ENCODE peak calls at places on chromosomes 3 and 15, in eight cellular contexts. S, N, V, K, G, W, U and Q are unnamed samples.

GRCh38 chr3:96814581-96815567 is at the start of gene EPHA6:
- DNase-seq in S (no peak), N (peak), V (no peak), K (no peak), G (no peak), W (no peak), U (no peak), Q (no peak)

GRCh38 chr3:13039286-13039896 is 33.8 kb downstream of the IQSEC1 start:
- DNase-seq in S (no peak), N (no peak), V (no peak), K (no peak), G (no peak), W (no peak), U (no peak), Q (no peak)

GRCh38 chr3:3200632-3201212 is 21.2 kb upstream of the CRBN start:
- DNase-seq in S (peak), N (peak), V (peak), K (peak), G (peak), W (peak), U (peak), Q (peak)

GRCh38 chr3:136332776-136333175 is 82.6 kb downstream of the PCCB start:
- DNase-seq in S (no peak), N (peak), V (no peak), K (peak), G (peak), W (no peak), U (no peak), Q (no peak)

GRCh38 chr3:168996622-168997021 is 666.9 kb downstream of the MECOM start:
- DNase-seq in S (no peak), N (no peak), V (no peak), K (no peak), G (peak), W (no peak), U (no peak), Q (no peak)

GRCh38 chr15:66774001-66774814 is 72.2 kb downstream of the SMAD6 start:
- DNase-seq in S (peak), N (peak), V (peak), K (no peak), G (peak), W (peak), U (no peak), Q (peak)

GRCh38 chr3:42067324-42067723 is 23.8 kb upstream of the TRAK1 start:
- DNase-seq in S (no peak), N (no peak), V (no peak), K (no peak), G (peak), W (no peak), U (no peak), Q (no peak)

GRCh38 chr15:35308802-35309201 is 223.7 kb upstream of the NANOGP8 start:
- DNase-seq in S (peak), N (no peak), V (no peak), K (peak), G (peak), W (no peak), U (peak), Q (no peak)

GRCh38 chr3:53597136-53597915 is 102.9 kb downstream of the CACNA1D start:
- DNase-seq in S (no peak), N (no peak), V (no peak), K (no peak), G (no peak), W (no peak), U (no peak), Q (no peak)

GRCh38 chr15:88835646-88836045 is 32.4 kb downstream of the ACAN start:
- DNase-seq in S (no peak), N (no peak), V (no peak), K (peak), G (peak), W (no peak), U (no peak), Q (no peak)

GRCh38 chr3:123535580-123535979 is 49.3 kb downstream of the HACD2 start:
- DNase-seq in S (no peak), N (no peak), V (no peak), K (peak), G (peak), W (no peak), U (peak), Q (no peak)

GRCh38 chr3:10933958-10934481 is 58.5 kb upstream of the SLC6A1 start:
- DNase-seq in S (no peak), N (no peak), V (no peak), K (no peak), G (peak), W (no peak), U (no peak), Q (no peak)

GRCh38 chr3:52721002-52721741 is 15.3 kb downstream of the SPCS1 start:
- DNase-seq in S (no peak), N (no peak), V (no peak), K (no peak), G (peak), W (peak), U (no peak), Q (no peak)

GRCh38 chr15:99472416-99473145 is 93.2 kb upstream of the MEF2A start:
- DNase-seq in S (no peak), N (no peak), V (no peak), K (no peak), G (no peak), W (no peak), U (no peak), Q (no peak)

GRCh38 chr15:58138106-58138505 is at the start of gene AQP9:
- DNase-seq in S (no peak), N (no peak), V (no peak), K (no peak), G (no peak), W (peak), U (no peak), Q (no peak)

GRCh38 chr15:93060336-93061248 is 28.4 kb downstream of the RGMA start:
- DNase-seq in S (no peak), N (no peak), V (no peak), K (no peak), G (no peak), W (no peak), U (no peak), Q (no peak)

GRCh38 chr3:188342991-188343732 is 189.2 kb downstream of the LPP start:
- DNase-seq in S (no peak), N (no peak), V (no peak), K (no peak), G (no peak), W (no peak), U (no peak), Q (no peak)

GRCh38 chr3:63857311-63857710 is 6.3 kb downstream of the THOC7 start:
- DNase-seq in S (no peak), N (no peak), V (no peak), K (no peak), G (peak), W (no peak), U (peak), Q (no peak)

GRCh38 chr3:33885496-33885895 is 87.1 kb downstream of the PDCD6IP start:
- DNase-seq in S (no peak), N (no peak), V (no peak), K (no peak), G (no peak), W (no peak), U (no peak), Q (no peak)

GRCh38 chr15:69599271-69599670 is 146.7 kb downstream of the RPLP1 start:
- DNase-seq in S (no peak), N (no peak), V (no peak), K (no peak), G (no peak), W (no peak), U (no peak), Q (no peak)

GRCh38 chr3:123365450-123366143 is 83.3 kb downstream of the ADCY5 start:
- DNase-seq in S (no peak), N (no peak), V (no peak), K (no peak), G (peak), W (no peak), U (no peak), Q (no peak)

GRCh38 chr3:80052271-80052670 is 284.5 kb upstream of the ROBO1 start:
- DNase-seq in S (no peak), N (no peak), V (no peak), K (no peak), G (no peak), W (no peak), U (no peak), Q (no peak)

GRCh38 chr15:71195242-71195641 is 80.0 kb downstream of the THSD4 start:
- DNase-seq in S (no peak), N (no peak), V (no peak), K (no peak), G (peak), W (no peak), U (no peak), Q (no peak)

GRCh38 chr3:140018556-140018955 is 83.6 kb downstream of the CLSTN2 start:
- DNase-seq in S (no peak), N (no peak), V (no peak), K (no peak), G (no peak), W (no peak), U (no peak), Q (no peak)
- H3K4me3 ChIP-seq in S (no peak), N (no peak), V (no peak), K (no peak), G (no peak), W (no peak), U (no peak), Q (no peak)

GRCh38 chr3:152339881-152340505 is 71.3 kb downstream of the MBNL1 start:
- DNase-seq in S (no peak), N (no peak), V (no peak), K (no peak), G (no peak), W (no peak), U (no peak), Q (no peak)

GRCh38 chr3:152335273-152335672 is 66.5 kb downstream of the MBNL1 start:
- DNase-seq in S (no peak), N (no peak), V (no peak), K (no peak), G (no peak), W (no peak), U (no peak), Q (no peak)

GRCh38 chr3:152333928-152334327 is 65.2 kb downstream of the MBNL1 start:
- DNase-seq in S (no peak), N (no peak), V (no peak), K (no peak), G (no peak), W (no peak), U (no peak), Q (no peak)

GRCh38 chr3:152334761-152335160 is 66.0 kb downstream of the MBNL1 start:
- DNase-seq in S (no peak), N (no peak), V (no peak), K (no peak), G (no peak), W (no peak), U (no peak), Q (no peak)

DNA sequence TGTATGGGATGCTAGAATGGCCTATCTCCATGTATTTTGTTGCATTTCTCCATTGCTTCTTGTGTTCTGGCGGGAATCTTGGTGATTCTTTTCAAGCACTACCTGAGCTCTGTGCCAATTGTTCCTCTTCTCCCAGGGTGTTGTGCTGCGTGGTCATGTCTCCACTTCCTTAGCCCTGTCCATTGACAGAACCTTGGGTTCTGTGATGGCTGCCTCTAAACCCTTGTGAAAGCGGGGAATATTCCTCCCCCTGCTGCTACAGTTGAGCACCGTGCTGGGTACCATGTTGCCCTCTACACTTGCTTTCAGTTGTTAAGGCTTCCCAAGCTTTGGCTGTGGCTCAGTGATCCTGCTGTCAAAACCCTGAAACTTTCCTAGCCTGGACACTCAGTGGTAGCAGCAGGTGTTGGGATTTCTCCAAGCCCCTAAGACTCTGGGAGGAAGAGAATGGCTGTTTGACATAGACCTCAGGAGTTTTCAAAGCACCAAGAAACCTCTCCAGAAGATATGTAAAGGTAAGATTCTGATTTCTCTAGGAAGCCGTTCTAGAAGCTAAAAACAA is 69.5 kb downstream of the MBNL1 start:
- DNase-seq in S (no peak), N (no peak), V (no peak), K (no peak), G (no peak), W (no peak), U (no peak), Q (no peak)
- H3K4me3 ChIP-seq in S (no peak), N (no peak), V (no peak), K (no peak), G (no peak), W (no peak), U (no peak), Q (no peak)

GRCh38 chr3:61564405-61565059 is 3.2 kb downstream of the PTPRG start:
- DNase-seq in S (peak), N (peak), V (peak), K (no peak), G (peak), W (no peak), U (peak), Q (no peak)
- H3K4me3 ChIP-seq in S (peak), N (peak), V (peak), K (peak), G (peak), W (no peak), U (peak), Q (peak)

GRCh38 chr15:77083381-77084160 is 12.7 kb upstream of the TSPAN3 start:
- DNase-seq in S (peak), N (peak), V (peak), K (no peak), G (peak), W (no peak), U (no peak), Q (peak)
- H3K4me3 ChIP-seq in S (peak), N (peak), V (no peak), K (no peak), G (peak), W (no peak), U (peak), Q (no peak)

DNA sequence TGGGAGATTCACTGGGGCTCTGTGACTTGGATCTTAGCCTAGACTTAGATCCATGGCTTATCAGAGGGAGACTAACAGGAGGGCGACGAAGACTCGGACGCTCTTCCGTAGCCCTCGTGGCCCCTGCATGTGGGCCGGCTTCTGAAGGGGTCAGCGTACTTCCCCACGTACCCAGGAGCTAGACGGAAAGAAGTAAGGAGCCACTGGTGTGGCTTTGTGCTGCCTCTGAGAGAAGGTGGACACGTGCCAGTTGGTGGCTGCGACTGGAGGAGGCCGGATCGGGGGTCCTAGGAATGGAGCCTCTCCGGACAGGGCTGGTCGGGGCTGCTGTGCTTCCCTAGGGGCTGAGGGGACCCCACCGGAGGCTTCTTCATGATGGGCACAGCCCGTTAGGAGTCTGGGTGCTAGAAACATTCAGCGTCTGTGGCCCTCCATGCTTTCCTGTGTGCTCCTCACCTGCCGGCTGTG is 1.0 kb downstream of the NRROS start:
- DNase-seq in S (no peak), N (no peak), V (no peak), K (no peak), G (no peak), W (peak), U (no peak), Q (no peak)
- H3K4me3 ChIP-seq in S (peak), N (no peak), V (no peak), K (no peak), G (no peak), W (peak), U (no peak), Q (no peak)